ENCODE peak calls at places on chromosome 21, in four cellular contexts. B, D, X and S are unnamed samples. For H3K4me1, the result is how much of the 10 kb centered on the place peaks cover.

GRCh38 chr21:21971384-21971783 is 973.2 kb downstream of the NCAM2 start:
- DNase-seq in B (no peak), D (no peak), X (no peak), S (no peak)

GRCh38 chr21:43867332-43867703 is 2.3 kb downstream of the AGPAT3 start:
- DNase-seq in B (no peak), D (no peak), X (no peak), S (no peak)

GRCh38 chr21:38219049-38219628 is 37.7 kb upstream of the KCNJ15 start:
- DNase-seq in B (peak), D (peak), X (peak), S (peak)

GRCh38 chr21:31371715-31372114 is 27.7 kb upstream of the TIAM1 start:
- DNase-seq in B (no peak), D (no peak), X (no peak), S (no peak)

GRCh38 chr21:44836666-44837471 is 19.0 kb upstream of the SUMO3 start:
- DNase-seq in B (no peak), D (no peak), X (peak), S (no peak)

GRCh38 chr21:44285547-44285992 is at the start of gene AIRE:
- DNase-seq in B (peak), D (no peak), X (no peak), S (no peak)

GRCh38 chr21:32914424-32915070 is 111.2 kb upstream of the OLIG2 start:
- DNase-seq in B (no peak), D (no peak), X (no peak), S (no peak)

GRCh38 chr21:43585924-43586411 is 73.3 kb downstream of the HSF2BP start:
- DNase-seq in B (peak), D (peak), X (peak), S (peak)

GRCh38 chr21:19999369-20000272 is 998.6 kb upstream of the NCAM2 start:
- DNase-seq in B (no peak), D (no peak), X (no peak), S (no peak)

GRCh38 chr21:22575165-22575584 is 1577.0 kb downstream of the NCAM2 start:
- DNase-seq in B (no peak), D (no peak), X (no peak), S (no peak)

GRCh38 chr21:38984568-38984967 is 178.8 kb downstream of the ETS2 start:
- DNase-seq in B (no peak), D (no peak), X (no peak), S (no peak)

GRCh38 chr21:21383126-21383525 is 384.9 kb downstream of the NCAM2 start:
- DNase-seq in B (peak), D (no peak), X (peak), S (no peak)

GRCh38 chr21:29299046-29299905 is 554 bp downstream of the BACH1 start:
- DNase-seq in B (peak), D (peak), X (peak), S (peak)

GRCh38 chr21:37061926-37062591 is 10.8 kb downstream of the PIGP start:
- DNase-seq in B (no peak), D (no peak), X (no peak), S (no peak)

GRCh38 chr21:26732442-26733221 is 112.6 kb downstream of the ADAMTS1 start:
- DNase-seq in B (peak), D (peak), X (peak), S (no peak)

GRCh38 chr21:31335957-31336738 is 7.9 kb downstream of the TIAM1 start:
- DNase-seq in B (peak), D (no peak), X (peak), S (no peak)

GRCh38 chr21:39029086-39029772 is 154.0 kb downstream of the PSMG1 start:
- DNase-seq in B (peak), D (no peak), X (no peak), S (no peak)

GRCh38 chr21:44057960-44058651 is 46.0 kb downstream of the TRAPPC10 start:
- DNase-seq in B (peak), D (no peak), X (no peak), S (no peak)

GRCh38 chr21:43936186-43936967 is 71.4 kb downstream of the AGPAT3 start:
- DNase-seq in B (no peak), D (no peak), X (no peak), S (no peak)

GRCh38 chr21:33441489-33442477 is 38.0 kb downstream of the TMEM50B start:
- DNase-seq in B (peak), D (peak), X (peak), S (no peak)

GRCh38 chr21:33655591-33656221 is 13.4 kb downstream of the ITSN1 start:
- DNase-seq in B (peak), D (no peak), X (no peak), S (no peak)

GRCh38 chr21:34313116-34313515 is 50.7 kb upstream of the KCNE2 start:
- DNase-seq in B (peak), D (no peak), X (no peak), S (no peak)

GRCh38 chr21:34609244-34609950 is 5.5 kb downstream of the RCAN1 start:
- DNase-seq in B (no peak), D (no peak), X (no peak), S (no peak)

GRCh38 chr21:32351428-32351827 is 41.4 kb downstream of the URB1 start:
- DNase-seq in B (no peak), D (no peak), X (no peak), S (no peak)

DNA sequence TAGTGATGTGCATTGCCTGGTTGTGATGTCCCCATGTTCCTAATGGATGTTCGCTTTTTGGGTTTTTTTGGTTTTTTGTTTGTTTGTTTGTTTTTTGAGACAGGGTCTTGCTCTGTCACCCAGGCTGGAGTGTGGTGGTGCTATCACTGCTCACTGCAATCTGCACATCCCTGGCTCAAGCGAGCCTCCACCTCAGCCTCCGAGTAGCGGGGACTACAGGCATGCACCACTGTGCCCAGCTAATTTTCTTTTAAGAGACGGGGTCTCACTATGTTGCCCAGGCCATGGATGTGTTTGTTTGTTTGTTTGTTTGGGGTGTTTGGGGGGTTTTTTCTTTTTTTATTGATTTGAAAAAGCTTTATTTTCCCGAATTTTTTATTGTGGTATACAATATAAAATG is 2.1 kb downstream of the COL6A2 start:
- DNase-seq in B (no peak), D (no peak), X (peak), S (no peak)
- H3K27ac ChIP-seq in B (peak), D (peak), X (peak), S (peak)

DNA sequence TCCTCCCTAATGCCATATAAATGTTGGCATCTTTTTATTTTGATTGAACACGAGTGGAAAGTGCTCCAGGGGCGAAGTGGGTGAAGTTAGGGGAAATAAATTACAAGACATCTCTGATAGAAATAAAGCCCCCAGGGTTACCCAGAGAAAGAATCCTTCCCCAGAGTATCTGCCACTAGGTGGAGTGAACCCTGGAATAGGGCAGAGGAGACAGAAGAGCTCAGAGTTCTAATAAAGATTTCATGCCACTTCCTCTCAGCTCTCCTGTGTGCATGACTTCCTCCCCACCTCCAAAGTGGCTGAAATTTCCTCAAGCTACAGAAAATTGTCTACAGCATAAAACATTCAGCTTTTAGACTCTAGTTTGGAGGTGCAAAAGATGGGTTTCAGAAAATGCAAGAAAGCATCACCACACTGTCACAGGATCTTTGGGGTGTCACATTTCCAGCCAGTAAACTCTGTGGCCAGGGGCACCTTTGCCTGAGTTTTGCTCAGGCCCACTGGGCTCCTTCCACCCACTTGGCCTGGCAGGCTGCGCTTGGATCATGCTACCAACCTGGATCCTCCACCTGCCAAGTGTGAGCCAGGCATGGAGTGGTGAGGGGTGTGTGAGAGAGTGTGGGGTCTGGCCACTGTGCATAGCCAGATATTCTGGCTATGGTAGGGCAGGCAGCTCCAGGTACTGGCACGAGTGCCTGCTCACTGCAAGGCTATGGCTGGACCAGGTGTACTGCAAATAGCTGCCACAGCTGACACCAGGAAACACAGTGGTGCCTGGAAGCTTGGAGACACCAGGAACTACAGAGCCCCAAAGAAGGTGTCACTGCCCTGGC is 208.8 kb upstream of the USP25 start:
- DNase-seq in B (peak), D (no peak), X (no peak), S (no peak)
- TF ChIP-seq CTCF in B (peak), D (no peak), X (no peak), S (no peak)

GRCh38 chr21:41316200-41316599 is 401 bp upstream of the FAM3B start:
- DNase-seq in B (no peak), D (no peak), X (no peak), S (no peak)
- H3K4me1 ChIP-seq in B (under half), D (under half), X (under half), S (under half)

DNA sequence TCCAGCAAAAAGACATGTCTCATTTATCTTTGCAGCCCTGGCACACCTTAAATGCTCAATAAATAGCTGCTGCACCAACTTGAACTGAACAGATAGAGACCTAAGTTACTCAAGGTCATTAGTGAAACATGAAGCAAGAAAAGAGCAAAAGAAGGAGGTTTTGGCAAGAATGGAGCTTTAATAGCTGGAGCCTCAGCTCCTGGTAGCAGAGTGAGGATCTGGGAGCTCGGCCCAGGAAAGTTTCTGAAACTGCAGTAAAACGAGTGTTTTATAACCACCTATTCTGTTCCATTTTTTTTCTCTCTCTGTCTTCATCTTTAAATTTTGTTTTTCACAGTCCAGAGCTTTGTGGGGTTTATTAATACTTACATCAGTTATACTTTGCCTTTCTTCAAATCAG is 207.5 kb downstream of the SETD4 start:
- DNase-seq in B (no peak), D (no peak), X (no peak), S (no peak)
- H3K27ac ChIP-seq in B (no peak), D (no peak), X (peak), S (no peak)